ENCODE peak calls at places on chromosomes 4 and X, in five cellular contexts. H is pancreas, M is upper lobe of left lung, A is SK-N-SH, S is lower lobe of right lung. K is an unnamed sample. For H3K9me3 and H3K4me1, the result is how much of the 10 kb centered on the place peaks cover.

GRCh38 chr4:183544109-183544508 is 39.3 kb downstream of the ING2 start:
- DNase-seq in S (no peak), H (no peak), M (no peak), A (no peak), K (no peak)

GRCh38 chrX:45517090-45517973 is 316.7 kb upstream of the DIPK2B start:
- DNase-seq in A (no peak), M (no peak), S (no peak), H (no peak), K (no peak)

GRCh38 chr4:10020871-10021676 is at the start of gene SLC2A9:
- DNase-seq in S (no peak), M (peak), H (no peak), A (no peak), K (no peak)

GRCh38 chr4:26020896-26021295 is 106.9 kb downstream of the SMIM20 start:
- DNase-seq in S (no peak), H (no peak), A (no peak), M (no peak), K (no peak)

GRCh38 chrX:5724123-5724522 is 504.5 kb downstream of the NLGN4X start:
- DNase-seq in M (no peak), A (no peak), S (no peak), H (no peak), K (no peak)

GRCh38 chr4:107167051-107167450 is 130.9 kb upstream of the DKK2 start:
- DNase-seq in S (no peak), M (no peak), H (no peak), A (no peak), K (no peak)

GRCh38 chrX:22577181-22577580 is 304.5 kb downstream of the CBLL2 start:
- DNase-seq in H (no peak), S (no peak), A (no peak), M (no peak), K (no peak)

GRCh38 chr4:108370291-108370690 is 201.6 kb upstream of the LEF1 start:
- DNase-seq in H (no peak), S (no peak), A (no peak), M (peak), K (no peak)

GRCh38 chr4:101953949-101954348 is 163.4 kb downstream of the BANK1 start:
- DNase-seq in S (no peak), H (no peak), A (no peak), M (no peak), K (no peak)

GRCh38 chrX:56746996-56747395 is 18.0 kb downstream of the NBDY start:
- DNase-seq in A (no peak), M (no peak), S (no peak), H (no peak), K (no peak)

GRCh38 chrX:123732679-123733363 is at the start of gene THOC2:
- DNase-seq in M (peak), H (peak), A (peak), S (peak), K (peak)

GRCh38 chr4:173758132-173758531 is 228.1 kb upstream of the HAND2 start:
- DNase-seq in M (no peak), A (no peak), S (no peak), H (no peak), K (no peak)

GRCh38 chrX:155148724-155149537 is 67.3 kb upstream of the VBP1 start:
- DNase-seq in A (peak), H (no peak), M (no peak), S (no peak), K (no peak)

GRCh38 chr4:74112399-74113090 is 13.6 kb upstream of the CXCL2 start:
- DNase-seq in S (no peak), A (no peak), H (no peak), M (no peak), K (no peak)

GRCh38 chr4:91829531-91829930 is 474.2 kb upstream of the GRID2 start:
- DNase-seq in H (no peak), M (no peak), S (no peak), A (no peak), K (no peak)

GRCh38 chr4:80197132-80197573 is at the start of gene PRDM8:
- DNase-seq in M (peak), A (peak), H (no peak), S (no peak), K (no peak)

GRCh38 chrX:30246769-30247489 is at the start of gene MAGEB1:
- DNase-seq in M (peak), A (peak), S (no peak), H (no peak), K (no peak)

GRCh38 chrX:73214366-73215094 is at the start of gene NAP1L2:
- DNase-seq in H (peak), M (peak), S (peak), A (no peak), K (peak)

GRCh38 chrX:42684062-42684461 is 93.9 kb downstream of the PPP1R2C start:
- DNase-seq in S (no peak), A (no peak), M (no peak), H (no peak), K (no peak)

GRCh38 chr4:22978656-22979055 is 285.9 kb downstream of the GBA3 start:
- DNase-seq in S (no peak), A (no peak), M (no peak), H (no peak), K (no peak)

GRCh38 chrX:15451913-15452312 is 41.2 kb downstream of the PIR start:
- DNase-seq in M (no peak), S (no peak), A (no peak), H (no peak), K (peak)

GRCh38 chr4:40462326-40462725 is 127.2 kb downstream of the CHRNA9 start:
- DNase-seq in A (no peak), H (no peak), M (no peak), S (no peak), K (no peak)

GRCh38 chrX:14351889-14352288 is 177.4 kb upstream of the GLRA2 start:
- DNase-seq in A (no peak), H (no peak), M (no peak), S (no peak), K (no peak)

GRCh38 chrX:152821145-152821765 is 9.3 kb downstream of the CETN2 start:
- DNase-seq in H (peak), A (peak), S (no peak), M (no peak), K (no peak)

GRCh38 chr4:5753366-5753765 is 42.4 kb downstream of the EVC start:
- DNase-seq in S (no peak), M (no peak), A (no peak), H (no peak), K (no peak)

GRCh38 chr4:73419106-73420038 is 15.3 kb downstream of the ALB start:
- DNase-seq in A (no peak), H (no peak), S (no peak), M (no peak), K (no peak)

GRCh38 chr4:186760576-186760975 is 36.9 kb upstream of the FAT1 start:
- DNase-seq in S (no peak), A (no peak), M (no peak), H (no peak), K (no peak)

GRCh38 chr4:180532691-180533090 is 1710.5 kb upstream of the TENM3 start:
- DNase-seq in M (no peak), H (no peak), A (no peak), S (no peak), K (no peak)

GRCh38 chrX:24153175-24153795 is 3.8 kb downstream of the ZFX start:
- DNase-seq in A (no peak), S (no peak), H (no peak), M (no peak), K (no peak)

GRCh38 chrX:139026406-139027200 is 315.1 kb upstream of the FGF13 start:
- DNase-seq in H (no peak), M (no peak), S (no peak), A (no peak), K (no peak)

GRCh38 chrX:119729408-119730201 is 28.8 kb upstream of the SOWAHD start:
- DNase-seq in M (no peak), A (peak), H (peak), S (peak), K (peak)

GRCh38 chr4:30005995-30006394 is 714.2 kb upstream of the PCDH7 start:
- DNase-seq in M (no peak), A (no peak), S (no peak), H (no peak), K (no peak)
- H3K9me3 ChIP-seq in M (under half), A (under half), S (under half), H (under half), K (under half)

GRCh38 chr4:8117278-8117682 is 41.3 kb downstream of the ABLIM2 start:
- DNase-seq in H (peak), M (no peak), A (peak), S (no peak), K (no peak)
- H3K4me1 ChIP-seq in H (under half), M (under half), A (half or more), S (under half), K (under half)

DNA sequence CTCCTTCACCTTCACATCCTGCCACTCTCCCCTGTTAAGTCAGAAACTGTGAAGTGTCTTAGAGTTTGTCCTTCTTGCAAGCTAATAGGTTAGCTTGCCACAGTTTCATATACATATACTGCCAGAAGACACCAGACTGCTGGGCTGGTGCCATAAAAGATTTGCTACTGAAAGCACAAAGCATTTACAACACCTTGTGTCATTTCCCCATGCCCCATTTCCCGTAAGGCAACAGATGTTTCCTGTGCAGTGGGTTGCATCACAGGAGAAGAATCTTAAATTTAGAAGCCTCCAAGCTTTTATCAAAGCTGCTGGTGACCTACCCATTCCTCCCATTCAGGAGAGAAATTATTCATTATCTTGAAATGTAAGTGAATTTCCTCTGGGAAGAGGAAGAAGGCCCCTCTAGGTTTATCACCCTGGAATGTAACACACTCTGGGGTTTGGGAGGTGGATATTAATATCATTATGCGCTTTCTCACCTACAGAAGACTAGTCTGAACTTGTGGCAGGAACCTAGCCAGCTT is 34.5 kb upstream of the RAB33B start:
- DNase-seq in M (no peak), S (no peak), A (no peak), H (no peak), K (peak)
- H3K27ac ChIP-seq in M (peak), S (peak), A (no peak), H (peak), K (peak)

GRCh38 chr4:41746025-41746439 is 2.5 kb downstream of the PHOX2B start:
- DNase-seq in A (no peak), M (peak), S (no peak), H (no peak), K (no peak)
- H3K9me3 ChIP-seq in A (under half), M (under half), S (under half), H (under half), K (under half)

K was measured in uterus.